ENCODE peak calls at places on chromosomes 3 and 15, in eight cellular contexts. P is ACHN; D is stimulated activated CD8-positive, alpha-beta memory T cell treated with anti-CD3 and anti-CD28 coated beads, Interleukin-15, amount 100 ng/mL, for 24 hours; B is NCI-H226; E is activated naive CD4-positive, alpha-beta T cell; W is activated T-helper 1 cell treated with Interleukin-2 at 50 U/mL for 16 hours; M is activated T-cell treated with anti-CD3 and anti-CD28 coated beads for 1 hour; Z is activated CD4-positive, alpha-beta T cell treated with anti-CD3 and anti-CD28 coated beads, Interleukin-2, amount 50 U/mL, for 24 hours. Q is an unnamed sample.

GRCh38 chr3:7382293-7383033 is 521.5 kb downstream of the GRM7 start:
- DNase-seq in Z (no peak), B (no peak), M (no peak), W (no peak), D (no peak), P (no peak), E (no peak), Q (no peak)

GRCh38 chr3:101936419-101937331 is 87.4 kb downstream of the NFKBIZ start:
- DNase-seq in M (no peak), W (no peak), Z (no peak), B (peak; percentile 75), P (peak; percentile 80), D (no peak), E (no peak), Q (no peak)

GRCh38 chr3:52830535-52831258 is at the start of gene ITIH4:
- DNase-seq in Z (no peak), D (no peak), P (no peak), W (no peak), B (no peak), M (no peak), E (no peak), Q (no peak)

GRCh38 chr15:75696303-75696657 is 16.4 kb downstream of the CSPG4 start:
- DNase-seq in Z (no peak), E (no peak), W (no peak), M (no peak), B (no peak), D (no peak), P (no peak), Q (no peak)

GRCh38 chr3:156291269-156292123 is 171.1 kb downstream of the KCNAB1 start:
- DNase-seq in M (no peak), D (no peak), B (no peak), P (no peak), Z (no peak), E (no peak), W (no peak), Q (no peak)

GRCh38 chr3:78751266-78751665 is 1016.5 kb downstream of the ROBO1 start:
- DNase-seq in Z (no peak), M (no peak), D (no peak), B (no peak), P (no peak), W (no peak), E (no peak), Q (no peak)

GRCh38 chr3:154758109-154758868 is 321.8 kb upstream of the MME start:
- DNase-seq in W (no peak), Z (no peak), P (peak; percentile 31), M (no peak), E (no peak), D (no peak), B (peak; percentile 14), Q (peak; percentile 10)

GRCh38 chr3:80806673-80807072 is 954.8 kb downstream of the GBE1 start:
- DNase-seq in E (no peak), D (no peak), M (no peak), Z (no peak), B (no peak), P (no peak), W (no peak), Q (no peak)

GRCh38 chr3:34260266-34260990 is 462.0 kb downstream of the PDCD6IP start:
- DNase-seq in D (no peak), P (peak; percentile 33), W (no peak), B (peak; percentile 21), Z (no peak), M (no peak), E (no peak), Q (no peak)

GRCh38 chr15:31273258-31273941 is 53.2 kb upstream of the KLF13 start:
- DNase-seq in E (no peak), W (no peak), B (no peak), P (no peak), D (no peak), M (no peak), Z (no peak), Q (no peak)

GRCh38 chr15:38896652-38897051 is 332.0 kb upstream of the RASGRP1 start:
- DNase-seq in E (no peak), Z (no peak), M (no peak), W (no peak), P (no peak), B (no peak), D (no peak), Q (no peak)

GRCh38 chr15:70236306-70237103 is 138.8 kb upstream of the TLE3 start:
- DNase-seq in M (no peak), P (peak; percentile 6), Z (no peak), E (no peak), W (no peak), B (peak; percentile 82), D (no peak), Q (no peak)

GRCh38 chr3:124119056-124119721 is 127.3 kb upstream of the ROPN1 start:
- DNase-seq in E (no peak), Z (no peak), M (no peak), P (no peak), D (no peak), B (no peak), W (no peak), Q (no peak)

GRCh38 chr15:33201376-33202189 is 7.1 kb upstream of the FMN1 start:
- DNase-seq in M (peak; percentile 24), B (peak; percentile 32), E (no peak), P (peak; percentile 75), W (peak; percentile 31), Z (peak; percentile 44), D (peak; percentile 14), Q (peak; percentile 87)

GRCh38 chr3:99686955-99687612 is 48.7 kb downstream of the COL8A1 start:
- DNase-seq in Z (no peak), B (peak; percentile 35), W (no peak), M (peak; percentile 5), D (peak; percentile 12), P (peak; percentile 65), E (no peak), Q (peak; percentile 40)

GRCh38 chr3:143973352-143974021 is 1.9 kb downstream of the DIPK2A start:
- DNase-seq in D (no peak), P (peak; percentile 28), E (no peak), W (no peak), B (peak; percentile 11), M (no peak), Z (no peak), Q (no peak)

GRCh38 chr3:57942366-57942765 is 65.9 kb upstream of the FLNB start:
- DNase-seq in W (no peak), D (no peak), B (no peak), E (no peak), M (no peak), P (no peak), Z (no peak), Q (no peak)

GRCh38 chr15:65077981-65078352 is 1.4 kb downstream of the KBTBD13 start:
- DNase-seq in P (no peak), M (peak; percentile 27), Z (peak; percentile 21), W (peak; percentile 12), D (peak; percentile 9), E (no peak), B (no peak), Q (no peak)

GRCh38 chr3:15361494-15362214 is 29.3 kb upstream of the SH3BP5 start:
- DNase-seq in E (no peak), M (peak; percentile 3), W (no peak), P (no peak), Z (peak; percentile 29), D (no peak), B (no peak), Q (no peak)

GRCh38 chr3:187012609-187013051 is 82.3 kb downstream of the ST6GAL1 start:
- DNase-seq in B (peak; percentile 43), Z (no peak), D (no peak), E (peak; percentile 10), W (no peak), P (peak; percentile 1), M (peak; percentile 33), Q (peak; percentile 14)

GRCh38 chr15:50506121-50506520 is 40.3 kb downstream of the USP50 start:
- DNase-seq in E (no peak), B (no peak), D (no peak), W (no peak), M (no peak), Z (no peak), P (peak; percentile 57), Q (no peak)

GRCh38 chr3:185420762-185421161 is 57.8 kb downstream of the MAP3K13 start:
- DNase-seq in P (peak; percentile 19), Z (no peak), W (no peak), E (no peak), D (no peak), B (peak; percentile 39), M (no peak), Q (no peak)

GRCh38 chr3:62686486-62686885 is 188.7 kb downstream of the CADPS start:
- DNase-seq in P (no peak), W (no peak), Z (no peak), M (no peak), D (no peak), E (no peak), B (no peak), Q (no peak)

GRCh38 chr15:39255760-39256159 is 325.1 kb upstream of the THBS1 start:
- DNase-seq in P (no peak), W (no peak), Z (no peak), B (no peak), E (no peak), M (no peak), D (no peak), Q (peak; percentile 89)